ENCODE peak calls at places on chromosomes 4 and X, in five cellular contexts. One of them, this sample, is unnamed.

GRCh38 chrX:11499076-11500044 is 166.4 kb downstream of the ARHGAP6 start:
- DNase-seq in A549: no peak
- DNase-seq in upper lobe of left lung: no peak
- DNase-seq in tibial artery: no peak
- DNase-seq in adrenal gland: no peak
- DNase-seq in this sample: no peak

GRCh38 chr4:124318292-124318691 is 394.2 kb downstream of the ANKRD50 start:
- DNase-seq in A549: no peak
- DNase-seq in adrenal gland: no peak
- DNase-seq in upper lobe of left lung: no peak
- DNase-seq in tibial artery: no peak
- DNase-seq in this sample: no peak

GRCh38 chrX:102129473-102129872 is 4.0 kb downstream of the TCEAL2 start:
- DNase-seq in adrenal gland: no peak
- DNase-seq in upper lobe of left lung: no peak
- DNase-seq in A549: peak
- DNase-seq in tibial artery: no peak
- DNase-seq in this sample: no peak

GRCh38 chrX:43750248-43750676 is 94.2 kb downstream of the MAOA start:
- DNase-seq in upper lobe of left lung: peak
- DNase-seq in A549: peak
- DNase-seq in adrenal gland: peak
- DNase-seq in tibial artery: peak
- DNase-seq in this sample: peak

GRCh38 chr4:177492022-177492421 is 49.8 kb upstream of the AGA start:
- DNase-seq in tibial artery: no peak
- DNase-seq in upper lobe of left lung: no peak
- DNase-seq in A549: no peak
- DNase-seq in adrenal gland: no peak
- DNase-seq in this sample: no peak

GRCh38 chr4:53935780-53936179 is 128.6 kb downstream of the CHIC2 start:
- DNase-seq in A549: no peak
- DNase-seq in upper lobe of left lung: no peak
- DNase-seq in tibial artery: no peak
- DNase-seq in adrenal gland: no peak
- DNase-seq in this sample: no peak

GRCh38 chr4:184796906-184797305 is 28.9 kb downstream of the ACSL1 start:
- DNase-seq in upper lobe of left lung: no peak
- DNase-seq in A549: no peak
- DNase-seq in tibial artery: no peak
- DNase-seq in adrenal gland: no peak
- DNase-seq in this sample: no peak

GRCh38 chr4:52173470-52174055 is 122.5 kb downstream of the SPATA18 start:
- DNase-seq in tibial artery: peak
- DNase-seq in upper lobe of left lung: no peak
- DNase-seq in adrenal gland: peak
- DNase-seq in A549: no peak
- DNase-seq in this sample: no peak

GRCh38 chrX:20361081-20361889 is 94.6 kb upstream of the RPS6KA3 start:
- DNase-seq in A549: no peak
- DNase-seq in tibial artery: peak
- DNase-seq in adrenal gland: no peak
- DNase-seq in upper lobe of left lung: peak
- DNase-seq in this sample: no peak

GRCh38 chr4:109931318-109931717 is 18.6 kb downstream of the EGF start:
- DNase-seq in A549: no peak
- DNase-seq in upper lobe of left lung: no peak
- DNase-seq in adrenal gland: no peak
- DNase-seq in tibial artery: no peak
- DNase-seq in this sample: no peak

GRCh38 chrX:48891402-48892288 is 5.9 kb downstream of the TIMM17B start:
- DNase-seq in tibial artery: peak
- DNase-seq in upper lobe of left lung: peak
- DNase-seq in adrenal gland: peak
- DNase-seq in A549: peak
- DNase-seq in this sample: peak

GRCh38 chrX:136076942-136077341 is 70.4 kb upstream of the FHL1 start:
- DNase-seq in A549: no peak
- DNase-seq in upper lobe of left lung: no peak
- DNase-seq in adrenal gland: no peak
- DNase-seq in tibial artery: no peak
- DNase-seq in this sample: no peak

GRCh38 chr4:97953171-97953570 is 190.1 kb downstream of the STPG2 start:
- DNase-seq in A549: no peak
- DNase-seq in upper lobe of left lung: no peak
- DNase-seq in adrenal gland: no peak
- DNase-seq in tibial artery: no peak
- DNase-seq in this sample: no peak

GRCh38 chr4:120331486-120332281 is 265.0 kb upstream of the MAD2L1 start:
- DNase-seq in upper lobe of left lung: no peak
- DNase-seq in adrenal gland: no peak
- DNase-seq in tibial artery: no peak
- DNase-seq in A549: no peak
- DNase-seq in this sample: no peak

DNA sequence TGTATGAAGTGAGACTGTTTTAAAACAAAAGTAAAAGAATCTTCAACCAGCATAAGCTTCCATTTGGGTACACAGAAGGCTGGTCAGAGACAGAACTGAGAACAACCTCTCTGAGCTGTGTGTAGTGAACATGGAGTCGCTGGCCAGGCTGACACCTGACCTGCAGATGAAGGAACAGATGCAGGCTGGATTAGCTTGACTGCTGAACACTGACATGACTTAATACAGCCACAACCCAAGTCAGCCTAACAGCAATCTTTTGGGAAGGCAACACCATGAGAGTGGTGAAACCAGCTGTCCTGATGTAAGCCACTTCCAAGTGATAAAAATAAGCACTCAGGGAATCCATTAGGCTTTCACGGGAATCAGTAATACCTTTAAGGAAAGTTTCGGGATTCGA is 10.1 kb downstream of the SCARB2 start:
- DNase-seq in adrenal gland: no peak
- DNase-seq in tibial artery: no peak
- DNase-seq in upper lobe of left lung: no peak
- DNase-seq in A549: no peak
- DNase-seq in this sample: peak
- H3K27ac ChIP-seq in adrenal gland: no peak
- H3K27ac ChIP-seq in tibial artery: no peak
- H3K27ac ChIP-seq in upper lobe of left lung: no peak
- H3K27ac ChIP-seq in A549: no peak
- H3K27ac ChIP-seq in this sample: peak

DNA sequence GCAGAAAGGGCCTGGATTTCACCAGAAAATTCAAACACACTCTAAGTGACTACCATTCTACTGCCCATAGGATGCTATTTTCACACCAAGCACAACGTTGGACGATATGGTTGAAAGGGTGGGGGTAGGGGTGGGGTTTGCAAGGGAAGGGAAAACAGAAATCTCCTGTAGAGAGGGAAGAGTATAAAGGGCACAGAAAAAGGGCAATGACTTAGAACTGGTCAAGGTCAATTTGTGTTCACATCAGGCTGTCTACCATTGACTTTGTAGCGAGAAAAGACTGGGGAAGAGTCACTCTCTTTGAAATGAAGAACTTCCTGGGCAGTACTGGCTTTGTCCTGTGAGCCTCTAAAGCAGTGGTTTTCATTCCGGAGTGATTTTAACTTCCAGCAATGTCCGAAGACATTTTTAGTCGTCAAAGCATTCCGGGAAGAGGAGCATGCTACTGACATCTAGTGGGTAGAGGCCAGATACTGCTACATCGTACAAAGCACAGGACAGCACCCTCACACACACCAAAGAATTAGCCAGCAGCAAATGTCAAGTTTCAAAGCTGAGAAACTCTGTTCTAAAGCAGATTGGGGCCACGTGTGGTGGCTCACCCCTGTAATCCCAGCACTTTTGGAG is 48.4 kb upstream of the SLC7A3 start:
- DNase-seq in upper lobe of left lung: no peak
- DNase-seq in tibial artery: no peak
- DNase-seq in A549: peak
- DNase-seq in adrenal gland: no peak
- DNase-seq in this sample: no peak
- TF ChIP-seq CTCF in upper lobe of left lung: no peak
- TF ChIP-seq CTCF in tibial artery: no peak
- TF ChIP-seq CTCF in A549: peak
- TF ChIP-seq CTCF in adrenal gland: no peak
- TF ChIP-seq CTCF in this sample: peak

DNA sequence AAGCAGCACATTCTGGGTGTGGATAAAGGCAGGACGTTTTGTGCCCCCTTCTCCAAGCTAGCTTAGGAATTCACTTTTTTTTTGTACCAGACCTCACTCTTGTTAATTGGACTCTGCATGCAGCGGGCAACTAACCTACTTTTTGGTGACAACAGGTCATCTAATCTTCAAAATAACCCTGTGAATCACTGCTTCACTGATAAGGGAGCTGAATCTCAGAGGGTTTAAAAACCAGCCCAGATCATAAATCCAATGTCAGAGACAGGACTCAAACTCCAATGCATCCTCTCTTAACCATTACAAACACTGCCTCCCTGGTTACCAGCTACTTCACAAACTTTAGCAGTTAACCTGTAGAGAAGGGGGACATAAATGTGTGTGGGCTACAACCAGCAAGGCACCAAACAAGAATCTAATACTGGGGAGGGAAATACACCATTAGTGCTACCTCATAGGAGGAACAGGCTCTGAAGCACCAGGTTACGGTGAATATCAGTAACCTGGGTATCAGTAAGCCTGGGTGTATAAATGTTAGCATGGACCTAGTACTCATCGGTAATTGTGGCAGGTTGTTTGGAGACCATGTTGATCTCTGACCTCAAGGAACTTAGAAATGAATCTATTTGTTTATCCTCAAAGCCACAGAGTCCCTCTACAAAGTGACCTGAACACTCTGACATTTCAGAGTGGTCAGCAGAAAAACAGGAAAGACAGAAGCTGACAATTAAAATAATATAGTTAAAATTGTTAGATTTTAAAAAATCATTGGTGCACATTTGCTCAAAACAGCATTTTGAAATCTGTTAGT is 2.6 kb downstream of the TIFA start:
- DNase-seq in upper lobe of left lung: no peak
- DNase-seq in A549: no peak
- DNase-seq in tibial artery: no peak
- DNase-seq in adrenal gland: no peak
- DNase-seq in this sample: no peak
- H3K4me3 ChIP-seq in upper lobe of left lung: no peak
- H3K4me3 ChIP-seq in A549: no peak
- H3K4me3 ChIP-seq in tibial artery: no peak
- H3K4me3 ChIP-seq in adrenal gland: no peak
- H3K4me3 ChIP-seq in this sample: no peak

GRCh38 chr4:76212301-76212700 is 1.3 kb downstream of the SCARB2 start:
- DNase-seq in adrenal gland: no peak
- DNase-seq in A549: no peak
- DNase-seq in tibial artery: no peak
- DNase-seq in upper lobe of left lung: no peak
- DNase-seq in this sample: no peak
- H3K27ac ChIP-seq in adrenal gland: peak
- H3K27ac ChIP-seq in A549: peak
- H3K27ac ChIP-seq in tibial artery: peak
- H3K27ac ChIP-seq in upper lobe of left lung: peak
- H3K27ac ChIP-seq in this sample: peak

GRCh38 chr4:14834382-14834781 is 167.9 kb upstream of the CPEB2 start:
- DNase-seq in adrenal gland: no peak
- DNase-seq in A549: no peak
- DNase-seq in upper lobe of left lung: no peak
- DNase-seq in tibial artery: no peak
- DNase-seq in this sample: no peak

GRCh38 chr4:14835288-14835687 is 167.0 kb upstream of the CPEB2 start:
- DNase-seq in tibial artery: no peak
- DNase-seq in adrenal gland: no peak
- DNase-seq in A549: no peak
- DNase-seq in upper lobe of left lung: no peak
- DNase-seq in this sample: no peak

GRCh38 chr4:14835708-14836107 is 166.6 kb upstream of the CPEB2 start:
- DNase-seq in upper lobe of left lung: no peak
- DNase-seq in tibial artery: no peak
- DNase-seq in A549: no peak
- DNase-seq in adrenal gland: peak
- DNase-seq in this sample: no peak

GRCh38 chr4:14841801-14842748 is 160.2 kb upstream of the CPEB2 start:
- DNase-seq in A549: peak
- DNase-seq in adrenal gland: no peak
- DNase-seq in upper lobe of left lung: peak
- DNase-seq in tibial artery: peak
- DNase-seq in this sample: no peak

DNA sequence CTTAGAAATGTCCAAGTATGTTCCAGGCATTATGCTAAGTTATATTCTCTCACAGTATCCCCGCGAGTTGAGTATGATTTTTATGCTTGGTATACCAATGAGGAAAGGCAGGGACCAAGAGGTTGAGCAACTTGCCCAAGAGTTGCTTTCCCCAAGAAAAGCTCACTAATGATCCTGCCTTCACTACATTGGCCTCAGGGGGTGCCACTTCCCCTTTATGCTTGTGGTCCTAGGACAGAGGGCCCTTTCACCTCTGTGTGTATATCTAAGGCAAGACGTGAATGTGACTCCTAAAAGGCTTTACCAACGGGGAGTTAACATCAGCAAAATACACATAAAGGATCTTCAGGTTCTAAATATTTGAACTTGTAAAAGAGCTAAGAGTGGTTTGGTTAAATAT is 164.4 kb upstream of the CPEB2 start:
- DNase-seq in A549: no peak
- DNase-seq in tibial artery: no peak
- DNase-seq in adrenal gland: no peak
- DNase-seq in upper lobe of left lung: no peak
- DNase-seq in this sample: no peak
- TF ChIP-seq CTCF in A549: no peak
- TF ChIP-seq CTCF in tibial artery: no peak
- TF ChIP-seq CTCF in adrenal gland: no peak
- TF ChIP-seq CTCF in upper lobe of left lung: no peak
- TF ChIP-seq CTCF in this sample: peak

GRCh38 chr4:139764192-139764591 is 98.6 kb downstream of the MGST2 start:
- DNase-seq in tibial artery: no peak
- DNase-seq in A549: no peak
- DNase-seq in adrenal gland: no peak
- DNase-seq in upper lobe of left lung: peak
- DNase-seq in this sample: no peak
- H3K4me3 ChIP-seq in tibial artery: peak
- H3K4me3 ChIP-seq in A549: no peak
- H3K4me3 ChIP-seq in adrenal gland: no peak
- H3K4me3 ChIP-seq in upper lobe of left lung: peak
- H3K4me3 ChIP-seq in this sample: no peak

DNA sequence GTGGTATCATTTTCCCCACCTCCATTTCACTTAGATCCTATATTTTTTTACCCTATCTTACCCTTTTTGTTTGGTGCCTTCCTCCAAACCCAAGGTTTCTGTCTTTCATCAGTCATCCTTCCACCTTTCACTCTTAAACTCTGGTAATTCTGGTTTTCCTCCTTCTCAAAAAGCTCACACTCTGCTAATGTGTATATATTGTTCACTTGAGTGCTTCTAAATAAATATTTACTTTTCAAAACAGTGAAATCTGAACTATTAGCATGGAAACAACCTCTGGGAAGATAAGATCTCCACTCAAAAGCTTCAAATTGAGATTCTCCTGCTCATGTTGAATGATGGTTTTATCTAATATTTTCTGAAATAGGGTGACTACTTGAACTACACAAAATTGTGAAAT is 21.5 kb downstream of the XIAP start:
- DNase-seq in A549: no peak
- DNase-seq in tibial artery: no peak
- DNase-seq in adrenal gland: no peak
- DNase-seq in upper lobe of left lung: no peak
- DNase-seq in this sample: no peak
- H3K27ac ChIP-seq in A549: no peak
- H3K27ac ChIP-seq in tibial artery: no peak
- H3K27ac ChIP-seq in adrenal gland: no peak
- H3K27ac ChIP-seq in upper lobe of left lung: no peak
- H3K27ac ChIP-seq in this sample: no peak

This sample was measured in WERI-Rb-1.